ENCODE peak calls at places on chromosomes 5 and 9, in four cellular contexts. One of them, this sample, is unnamed.

GRCh38 chr9:88312517-88313103 is 75.6 kb upstream of the SPIN1 start:
- DNase-seq in K562: no peak
- DNase-seq in HepG2: no peak
- DNase-seq in HCT116: no peak
- DNase-seq in this sample: no peak

GRCh38 chr9:104245925-104246324 is 151.8 kb downstream of the SMC2 start:
- DNase-seq in HepG2: no peak
- DNase-seq in HCT116: no peak
- DNase-seq in K562: no peak
- DNase-seq in this sample: no peak

GRCh38 chr5:82815871-82816270 is 261.3 kb downstream of the TMEM167A start:
- DNase-seq in HCT116: no peak
- DNase-seq in K562: no peak
- DNase-seq in HepG2: no peak
- DNase-seq in this sample: no peak

GRCh38 chr5:61450880-61451279 is 118.8 kb downstream of the ZSWIM6 start:
- DNase-seq in HepG2: no peak
- DNase-seq in HCT116: peak; percentile 51
- DNase-seq in K562: no peak
- DNase-seq in this sample: peak; percentile 17

GRCh38 chr9:131446276-131446675 is 52.4 kb downstream of the PRRC2B start:
- DNase-seq in HepG2: no peak
- DNase-seq in K562: no peak
- DNase-seq in HCT116: no peak
- DNase-seq in this sample: no peak

GRCh38 chr5:72106922-72107873 is at the start of gene MAP1B:
- DNase-seq in HCT116: no peak
- DNase-seq in HepG2: peak; percentile 35
- DNase-seq in K562: peak; percentile 77
- DNase-seq in this sample: no peak

GRCh38 chr5:63963080-63963735 is 963 bp upstream of the HTR1A start:
- DNase-seq in K562: peak; percentile 28
- DNase-seq in HCT116: peak; percentile 19
- DNase-seq in HepG2: peak; percentile 56
- DNase-seq in this sample: peak; percentile 22

GRCh38 chr9:131621551-131622321 is 76.4 kb downstream of the PRRT1B start:
- DNase-seq in K562: no peak
- DNase-seq in HCT116: no peak
- DNase-seq in HepG2: no peak
- DNase-seq in this sample: no peak

GRCh38 chr9:124180557-124180956 is 77.2 kb upstream of the NEK6 start:
- DNase-seq in HCT116: no peak
- DNase-seq in K562: no peak
- DNase-seq in HepG2: no peak
- DNase-seq in this sample: no peak

GRCh38 chr9:38006163-38006562 is 62.9 kb downstream of the SHB start:
- DNase-seq in HepG2: no peak
- DNase-seq in K562: no peak
- DNase-seq in HCT116: no peak
- DNase-seq in this sample: no peak

GRCh38 chr5:122312670-122312988 is 592 bp downstream of the SNCAIP start:
- DNase-seq in K562: no peak
- DNase-seq in HCT116: no peak
- DNase-seq in HepG2: no peak
- DNase-seq in this sample: no peak

GRCh38 chr9:88870627-88871026 is 120.6 kb upstream of the S1PR3 start:
- DNase-seq in HepG2: no peak
- DNase-seq in K562: no peak
- DNase-seq in HCT116: no peak
- DNase-seq in this sample: no peak

GRCh38 chr9:33350310-33350709 is 52.1 kb downstream of the AQP7 start:
- DNase-seq in HCT116: no peak
- DNase-seq in HepG2: no peak
- DNase-seq in K562: no peak
- DNase-seq in this sample: no peak
- TF ChIP-seq POLR2AphosphoS5 in HCT116: no peak
- TF ChIP-seq POLR2AphosphoS5 in HepG2: no peak
- TF ChIP-seq POLR2AphosphoS5 in K562: no peak
- TF ChIP-seq POLR2AphosphoS5 in this sample: no peak

DNA sequence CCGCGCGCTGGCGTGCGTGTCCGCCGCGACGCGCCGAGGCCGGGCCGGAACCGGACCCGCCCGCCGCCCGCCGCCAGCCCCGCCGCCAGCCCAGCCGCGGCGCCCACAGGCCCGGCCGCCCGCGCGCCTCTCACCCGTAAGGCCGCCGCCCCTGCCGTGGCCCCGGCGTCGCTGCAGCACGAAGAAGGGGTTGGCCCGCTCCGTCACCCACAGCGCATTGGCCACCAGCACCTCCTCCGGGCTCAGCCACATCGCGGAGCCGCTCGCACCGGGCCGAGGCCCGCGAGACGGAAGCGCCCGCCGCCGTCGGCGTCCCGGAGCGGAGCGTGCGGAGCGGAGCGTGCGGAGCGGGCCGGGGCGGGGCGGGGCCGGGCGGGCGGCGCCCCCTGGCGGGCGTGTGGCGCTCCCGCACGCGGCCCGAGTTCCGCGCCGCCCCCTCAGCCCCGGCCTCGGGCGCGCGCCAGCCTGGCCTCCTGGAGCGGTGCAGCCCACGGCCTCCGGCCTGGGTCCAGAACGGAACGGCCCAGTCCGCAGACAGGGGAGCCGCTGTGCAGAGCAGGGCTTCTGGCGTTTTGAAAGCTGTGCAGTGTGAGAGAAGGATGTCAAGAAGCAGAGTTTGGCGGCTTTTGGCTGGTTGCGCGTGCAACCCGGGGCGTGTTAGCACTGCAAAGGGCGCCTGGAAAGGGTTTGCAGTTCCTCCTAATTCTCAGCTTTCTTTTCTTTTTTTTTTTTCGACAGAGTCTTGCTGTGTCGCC is at the start of gene TBC1D9B:
- DNase-seq in K562: peak; percentile 91
- DNase-seq in HepG2: peak; percentile 27
- DNase-seq in HCT116: no peak
- DNase-seq in this sample: no peak
- TF ChIP-seq TCF7L2 in K562: no peak
- TF ChIP-seq TCF7L2 in HepG2: no peak
- TF ChIP-seq TCF7L2 in HCT116: peak; percentile 16
- TF ChIP-seq TCF7L2 in this sample: no peak

GRCh38 chr5:151408633-151409243 is 38.7 kb upstream of the SLC36A1 start:
- DNase-seq in HCT116: no peak
- DNase-seq in HepG2: no peak
- DNase-seq in K562: no peak
- DNase-seq in this sample: no peak
- H3K27ac ChIP-seq in HCT116: no peak overlapping the region
- H3K27ac ChIP-seq in HepG2: no peak overlapping the region
- H3K27ac ChIP-seq in K562: no peak overlapping the region
- H3K27ac ChIP-seq in this sample: no peak overlapping the region

DNA sequence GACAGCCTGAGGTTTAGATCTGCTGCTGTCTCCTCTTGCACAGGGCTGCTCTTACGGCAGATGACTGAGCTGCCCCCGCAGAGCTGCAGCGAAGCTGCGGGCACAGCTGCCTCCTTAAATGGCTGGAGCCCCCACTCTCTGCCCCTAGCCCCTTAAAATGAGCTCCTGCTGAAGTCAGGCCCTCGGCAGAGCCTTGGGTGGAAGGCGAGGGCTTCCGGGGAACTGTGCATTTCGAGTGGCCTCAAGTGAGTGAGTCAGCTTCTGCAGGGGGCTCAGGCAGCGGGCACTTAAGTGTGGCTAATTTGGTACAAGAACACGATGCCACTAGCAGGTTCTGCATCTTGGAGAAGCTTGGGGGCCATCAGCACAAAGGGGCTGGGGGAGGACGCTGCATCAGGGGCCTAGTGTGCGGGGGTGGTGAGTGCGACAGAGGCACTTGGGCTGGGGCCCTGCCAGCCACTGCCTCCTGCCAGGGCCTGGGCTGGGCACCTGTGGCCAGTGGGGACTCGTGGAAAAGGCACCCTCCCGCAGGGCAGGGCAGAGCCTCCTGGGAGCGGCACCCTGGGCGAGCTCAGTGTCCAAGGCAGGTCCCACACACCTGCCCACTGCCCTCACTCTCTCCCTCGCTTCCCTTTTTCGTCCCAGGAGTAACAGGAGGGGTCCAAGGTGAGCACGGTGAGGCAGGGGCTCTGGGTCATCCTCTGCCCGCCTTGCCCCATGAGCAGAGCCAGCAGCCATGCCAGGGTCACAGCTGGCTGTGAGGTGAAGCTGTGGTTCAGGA is 28.8 kb upstream of the RNU6ATAC start:
- DNase-seq in HepG2: no peak
- DNase-seq in HCT116: no peak
- DNase-seq in K562: no peak
- DNase-seq in this sample: no peak
- TF ChIP-seq POLR2AphosphoS5 in HepG2: no peak
- TF ChIP-seq POLR2AphosphoS5 in HCT116: no peak
- TF ChIP-seq POLR2AphosphoS5 in K562: no peak
- TF ChIP-seq POLR2AphosphoS5 in this sample: no peak

GRCh38 chr5:68368686-68369359 is 153.3 kb downstream of the PIK3R1 start:
- DNase-seq in HCT116: no peak
- DNase-seq in K562: no peak
- DNase-seq in HepG2: no peak
- DNase-seq in this sample: no peak

GRCh38 chr5:68369436-68370125 is 154.0 kb downstream of the PIK3R1 start:
- DNase-seq in HCT116: no peak
- DNase-seq in HepG2: no peak
- DNase-seq in K562: no peak
- DNase-seq in this sample: no peak

GRCh38 chr5:68373050-68373449 is 157.5 kb downstream of the PIK3R1 start:
- DNase-seq in HCT116: no peak
- DNase-seq in K562: no peak
- DNase-seq in HepG2: no peak
- DNase-seq in this sample: no peak

GRCh38 chr5:68368280-68368679 is 152.7 kb downstream of the PIK3R1 start:
- DNase-seq in HepG2: peak; percentile 1
- DNase-seq in HCT116: no peak
- DNase-seq in K562: no peak
- DNase-seq in this sample: no peak

DNA sequence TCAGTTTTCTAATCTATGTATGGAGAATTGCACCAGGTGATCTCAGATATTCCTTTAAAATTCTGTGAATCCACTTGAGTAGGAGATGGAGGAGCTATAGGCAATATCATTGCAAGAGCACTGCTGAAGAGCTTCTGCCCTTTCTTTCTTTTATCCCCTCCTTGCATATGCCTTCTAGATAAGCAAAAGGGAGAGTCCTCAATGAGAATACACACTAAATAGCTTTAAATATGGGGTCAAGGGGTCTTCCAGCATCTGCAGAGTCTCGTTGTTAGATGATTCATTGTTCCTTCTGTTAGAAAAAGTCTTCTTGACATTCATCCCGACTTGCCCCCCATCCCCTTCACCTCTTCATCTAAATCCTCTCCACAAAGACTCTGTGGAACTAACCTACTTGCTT is 156.1 kb downstream of the PIK3R1 start:
- DNase-seq in HepG2: no peak
- DNase-seq in HCT116: no peak
- DNase-seq in K562: no peak
- DNase-seq in this sample: no peak
- TF ChIP-seq TCF7L2 in HepG2: no peak
- TF ChIP-seq TCF7L2 in HCT116: no peak
- TF ChIP-seq TCF7L2 in K562: no peak
- TF ChIP-seq TCF7L2 in this sample: no peak

DNA sequence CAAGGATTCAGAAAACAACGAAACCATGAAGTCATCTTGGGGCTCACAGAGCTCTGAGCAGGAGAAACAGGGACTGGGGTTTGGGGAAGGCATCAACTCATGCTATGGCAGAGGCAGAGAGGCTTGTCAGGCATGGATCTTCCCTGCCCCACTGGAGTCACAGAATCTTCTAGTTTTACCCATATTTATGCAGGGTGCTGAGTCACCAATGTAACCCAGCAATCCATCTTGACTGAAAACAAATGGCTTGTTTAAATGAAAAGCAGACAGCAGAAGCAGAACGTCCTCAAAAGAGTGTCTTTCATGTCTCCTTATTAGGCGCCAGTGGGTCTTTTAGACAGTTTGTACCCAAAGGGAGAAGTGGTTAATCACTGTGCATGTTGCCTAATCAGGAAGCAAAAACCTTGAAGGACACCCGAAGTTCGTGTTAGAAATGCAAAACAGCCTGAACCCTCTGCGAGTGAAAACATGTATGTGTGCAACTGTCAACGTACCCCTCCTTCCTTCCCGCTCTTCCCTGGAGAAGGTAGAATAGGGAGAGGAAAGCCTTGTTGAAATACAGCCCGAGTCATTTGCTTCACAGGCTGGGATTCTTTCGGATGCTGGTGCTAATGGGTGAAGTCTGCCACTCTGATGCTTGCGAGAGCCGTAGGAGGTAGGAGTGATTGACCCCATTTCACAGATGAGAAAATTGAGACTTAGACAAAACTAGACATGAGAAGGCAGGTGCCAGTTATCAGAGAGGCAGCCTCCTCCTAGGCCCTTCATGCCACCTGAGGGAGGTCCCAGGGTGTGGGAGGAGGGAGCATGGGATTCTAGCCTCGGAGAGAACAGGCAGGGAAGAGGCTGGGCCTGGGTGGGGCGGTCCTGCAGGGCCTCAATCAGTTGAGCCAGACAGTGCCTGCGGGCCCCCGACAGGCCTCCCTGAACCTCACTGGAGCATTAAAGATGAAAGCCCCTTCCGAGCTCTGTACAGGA is 112.7 kb downstream of the COL23A1 start:
- DNase-seq in K562: no peak
- DNase-seq in HepG2: no peak
- DNase-seq in HCT116: no peak
- DNase-seq in this sample: no peak
- H3K27ac ChIP-seq in K562: no peak overlapping the region
- H3K27ac ChIP-seq in HepG2: no peak overlapping the region
- H3K27ac ChIP-seq in HCT116: no peak overlapping the region
- H3K27ac ChIP-seq in this sample: no peak overlapping the region

This sample was measured in Panc1.